ENCODE peak calls at places on chromosomes 4 and X, in seven cellular contexts. C is NCI-H1092; X is naive thymus-derived CD8-positive, alpha-beta T cell; D is NAMALWA; R is HS-5; H is OCI-LY7; V is HEK293T. A is an unnamed sample.

GRCh38 chrX:22165732-22166457 is 106.8 kb upstream of the CBLL2 start:
- DNase-seq in C (no peak), X (no peak), D (no peak), R (peak), H (no peak), V (no peak), A (peak)

GRCh38 chrX:11899091-11899490 is 141.1 kb downstream of the MSL3 start:
- DNase-seq in C (no peak), X (no peak), D (no peak), R (peak), H (no peak), V (no peak), A (peak)

GRCh38 chrX:24243692-24244091 is 70.2 kb downstream of the SUPT20HL2 start:
- DNase-seq in C (no peak), X (no peak), D (no peak), R (no peak), H (no peak), V (no peak), A (no peak)

GRCh38 chrX:154370882-154371770 is 3.3 kb downstream of the FLNA start:
- DNase-seq in C (peak), X (peak), D (peak), R (peak), H (peak), V (peak), A (peak)

GRCh38 chr4:153684182-153685073 is at the start of gene TLR2:
- DNase-seq in C (no peak), X (peak), D (no peak), R (no peak), H (no peak), V (no peak), A (peak)

GRCh38 chrX:1394731-1395501 is 3.0 kb upstream of the SLC25A6 start:
- DNase-seq in C (no peak), X (no peak), D (no peak), R (no peak), H (no peak), V (no peak), A (no peak)

GRCh38 chr4:177480796-177481195 is 38.6 kb upstream of the AGA start:
- DNase-seq in C (no peak), X (no peak), D (no peak), R (peak), H (no peak), V (no peak), A (no peak)

GRCh38 chr4:75841641-75842520 is 60.4 kb downstream of the PPEF2 start:
- DNase-seq in C (no peak), X (no peak), D (no peak), R (no peak), H (no peak), V (no peak), A (no peak)

GRCh38 chr4:151522790-151523332 is 113.9 kb downstream of the FHIP1A start:
- DNase-seq in C (no peak), X (no peak), D (no peak), R (no peak), H (no peak), V (no peak), A (peak)

GRCh38 chr4:159926871-159927270 is 824.0 kb downstream of the RAPGEF2 start:
- DNase-seq in C (no peak), X (no peak), D (no peak), R (peak), H (no peak), V (no peak), A (peak)

GRCh38 chrX:143306991-143307965 is 210.0 kb downstream of the SPANXN3 start:
- DNase-seq in C (peak), X (no peak), D (no peak), R (no peak), H (no peak), V (no peak), A (no peak)

GRCh38 chr4:183129125-183129524 is 30.1 kb downstream of the WWC2 start:
- DNase-seq in C (no peak), X (no peak), D (no peak), R (no peak), H (no peak), V (no peak), A (no peak)

GRCh38 chrX:50448565-50448964 is 22.1 kb downstream of the DGKK start:
- DNase-seq in C (no peak), X (no peak), D (peak), R (no peak), H (peak), V (peak), A (peak)

GRCh38 chr4:112894951-112895350 is 154.5 kb upstream of the ANK2 start:
- DNase-seq in C (no peak), X (no peak), D (no peak), R (no peak), H (no peak), V (no peak), A (no peak)

GRCh38 chr4:89109841-89110540 is 1.3 kb upstream of the TIGD2 start:
- DNase-seq in C (no peak), X (no peak), D (no peak), R (no peak), H (no peak), V (no peak), A (no peak)

GRCh38 chr4:8393593-8394038 is 46.9 kb downstream of the ACOX3 start:
- DNase-seq in C (no peak), X (no peak), D (no peak), R (peak), H (no peak), V (no peak), A (peak)

GRCh38 chrX:11953615-11954014 is 184.7 kb upstream of the FRMPD4 start:
- DNase-seq in C (no peak), X (no peak), D (no peak), R (peak), H (no peak), V (no peak), A (peak)

GRCh38 chr4:132395576-132395975 is 753.5 kb upstream of the PCDH10 start:
- DNase-seq in C (no peak), X (no peak), D (no peak), R (no peak), H (no peak), V (no peak), A (no peak)

GRCh38 chr4:5881340-5881739 is 11.5 kb downstream of the CRMP1 start:
- DNase-seq in C (no peak), X (no peak), D (no peak), R (no peak), H (no peak), V (no peak), A (peak)

GRCh38 chr4:179437962-179438361 is 1995.7 kb upstream of the AGA start:
- DNase-seq in C (no peak), X (no peak), D (no peak), R (no peak), H (no peak), V (no peak), A (no peak)

GRCh38 chr4:8419222-8420041 is 21.1 kb downstream of the ACOX3 start:
- DNase-seq in C (no peak), X (no peak), D (no peak), R (no peak), H (no peak), V (no peak), A (no peak)

GRCh38 chr4:78121338-78121904 is 64.3 kb downstream of the FRAS1 start:
- DNase-seq in C (no peak), X (no peak), D (no peak), R (no peak), H (no peak), V (no peak), A (no peak)

GRCh38 chr4:112523008-112523440 is 7.0 kb upstream of the NEUROG2 start:
- DNase-seq in C (no peak), X (peak), D (peak), R (no peak), H (peak), V (no peak), A (no peak)

GRCh38 chr4:128837198-128837597 is 27.7 kb downstream of the JADE1 start:
- DNase-seq in C (no peak), X (no peak), D (no peak), R (no peak), H (no peak), V (no peak), A (no peak)

GRCh38 chr4:306551-306961 is 1.3 kb upstream of the ZNF732 start:
- DNase-seq in C (no peak), X (no peak), D (peak), R (no peak), H (peak), V (no peak), A (no peak)

GRCh38 chrX:149870840-149871239 is 10.1 kb upstream of the MAGEA8 start:
- DNase-seq in C (no peak), X (no peak), D (no peak), R (no peak), H (no peak), V (no peak), A (no peak)

GRCh38 chr4:16722386-16722785 is 176.1 kb downstream of the LDB2 start:
- DNase-seq in C (no peak), X (no peak), D (no peak), R (no peak), H (no peak), V (no peak), A (peak)

GRCh38 chr4:40621592-40622512 is 7.8 kb downstream of the RBM47 start:
- DNase-seq in C (no peak), X (no peak), D (peak), R (peak), H (peak), V (no peak), A (peak)

GRCh38 chrX:69506617-69507499 is 2.7 kb downstream of the NALF2 start:
- DNase-seq in C (no peak), X (no peak), D (no peak), R (no peak), H (peak), V (no peak), A (no peak)

GRCh38 chrX:24702362-24703184 is 8.9 kb downstream of the POLA1 start:
- DNase-seq in C (no peak), X (no peak), D (no peak), R (no peak), H (no peak), V (no peak), A (no peak)

GRCh38 chr4:29983890-29984289 is 736.3 kb upstream of the PCDH7 start:
- DNase-seq in C (no peak), X (no peak), D (no peak), R (no peak), H (no peak), V (no peak), A (no peak)

GRCh38 chr4:113350576-113350975 is 301.1 kb downstream of the ANK2 start:
- DNase-seq in C (no peak), X (no peak), D (no peak), R (no peak), H (no peak), V (no peak), A (no peak)

GRCh38 chr4:40471923-40472322 is 136.8 kb downstream of the CHRNA9 start:
- DNase-seq in C (no peak), X (no peak), D (no peak), R (no peak), H (no peak), V (no peak), A (peak)

GRCh38 chr4:36111180-36111579 is 133.1 kb downstream of the ARAP2 start:
- DNase-seq in C (no peak), X (no peak), D (no peak), R (peak), H (no peak), V (no peak), A (no peak)

GRCh38 chr4:149999485-150000074 is 78.7 kb upstream of the DCLK2 start:
- DNase-seq in C (peak), X (no peak), D (peak), R (no peak), H (peak), V (peak), A (peak)

GRCh38 chr4:138086471-138086870 is 155.7 kb downstream of the SLC7A11 start:
- DNase-seq in C (no peak), X (no peak), D (no peak), R (no peak), H (no peak), V (no peak), A (no peak)

GRCh38 chrX:132908891-132909290 is 49.5 kb downstream of the HS6ST2 start:
- DNase-seq in C (no peak), X (no peak), D (no peak), R (no peak), H (no peak), V (peak), A (peak)

GRCh38 chr4:147840846-147841732 is 109.2 kb downstream of the ARHGAP10 start:
- DNase-seq in C (no peak), X (no peak), D (no peak), R (no peak), H (no peak), V (no peak), A (no peak)